ENCODE peak calls at places on chromosomes 13 and 19, in seven cellular contexts. One of them, this sample, is unnamed.

GRCh38 chr13:100887729-100888151 is 213.1 kb upstream of the TMTC4 start:
- DNase-seq in CD8-positive, alpha-beta T cell: no peak
- DNase-seq in CD4-positive, alpha-beta memory T cell: no peak
- DNase-seq in GM20000: no peak
- DNase-seq in epithelial cell of prostate: no peak
- DNase-seq in T-helper 17 cell: no peak
- DNase-seq in activated gamma-delta T cell: no peak
- DNase-seq in this sample: peak

GRCh38 chr19:17471410-17472125 is 1.2 kb downstream of the SLC27A1 start:
- DNase-seq in CD4-positive, alpha-beta memory T cell: no peak
- DNase-seq in CD8-positive, alpha-beta T cell: no peak
- DNase-seq in activated gamma-delta T cell: no peak
- DNase-seq in GM20000: no peak
- DNase-seq in epithelial cell of prostate: no peak
- DNase-seq in T-helper 17 cell: no peak
- DNase-seq in this sample: no peak

GRCh38 chr19:30341646-30342201 is 30.5 kb upstream of the ZNF536 start:
- DNase-seq in GM20000: no peak
- DNase-seq in T-helper 17 cell: no peak
- DNase-seq in CD8-positive, alpha-beta T cell: no peak
- DNase-seq in CD4-positive, alpha-beta memory T cell: no peak
- DNase-seq in epithelial cell of prostate: no peak
- DNase-seq in activated gamma-delta T cell: no peak
- DNase-seq in this sample: no peak

GRCh38 chr19:39307233-39307821 is 11.1 kb downstream of the IFNL1 start:
- DNase-seq in T-helper 17 cell: no peak
- DNase-seq in activated gamma-delta T cell: no peak
- DNase-seq in epithelial cell of prostate: no peak
- DNase-seq in GM20000: no peak
- DNase-seq in CD4-positive, alpha-beta memory T cell: no peak
- DNase-seq in CD8-positive, alpha-beta T cell: no peak
- DNase-seq in this sample: no peak

GRCh38 chr19:49861541-49862410 is 5.6 kb downstream of the PNKP start:
- DNase-seq in CD8-positive, alpha-beta T cell: no peak
- DNase-seq in activated gamma-delta T cell: no peak
- DNase-seq in CD4-positive, alpha-beta memory T cell: no peak
- DNase-seq in T-helper 17 cell: no peak
- DNase-seq in GM20000: no peak
- DNase-seq in epithelial cell of prostate: no peak
- DNase-seq in this sample: no peak

GRCh38 chr19:46710687-46711086 is 6.2 kb downstream of the PRKD2 start:
- DNase-seq in T-helper 17 cell: no peak
- DNase-seq in activated gamma-delta T cell: no peak
- DNase-seq in epithelial cell of prostate: no peak
- DNase-seq in CD8-positive, alpha-beta T cell: no peak
- DNase-seq in GM20000: no peak
- DNase-seq in CD4-positive, alpha-beta memory T cell: no peak
- DNase-seq in this sample: no peak

GRCh38 chr19:49441210-49441959 is at the start of gene SLC17A7:
- DNase-seq in GM20000: peak
- DNase-seq in T-helper 17 cell: no peak
- DNase-seq in activated gamma-delta T cell: peak
- DNase-seq in epithelial cell of prostate: no peak
- DNase-seq in CD8-positive, alpha-beta T cell: no peak
- DNase-seq in CD4-positive, alpha-beta memory T cell: no peak
- DNase-seq in this sample: peak

GRCh38 chr13:105702441-105702840 is 833.0 kb downstream of the EFNB2 start:
- DNase-seq in CD8-positive, alpha-beta T cell: no peak
- DNase-seq in epithelial cell of prostate: no peak
- DNase-seq in GM20000: no peak
- DNase-seq in activated gamma-delta T cell: no peak
- DNase-seq in CD4-positive, alpha-beta memory T cell: no peak
- DNase-seq in T-helper 17 cell: no peak
- DNase-seq in this sample: no peak

GRCh38 chr19:12938536-12939291 is at the start of gene CALR:
- DNase-seq in T-helper 17 cell: no peak
- DNase-seq in CD4-positive, alpha-beta memory T cell: peak
- DNase-seq in GM20000: no peak
- DNase-seq in CD8-positive, alpha-beta T cell: no peak
- DNase-seq in epithelial cell of prostate: no peak
- DNase-seq in activated gamma-delta T cell: no peak
- DNase-seq in this sample: no peak

GRCh38 chr13:48842316-48842715 is 133.4 kb upstream of the FNDC3A start:
- DNase-seq in GM20000: no peak
- DNase-seq in CD4-positive, alpha-beta memory T cell: no peak
- DNase-seq in epithelial cell of prostate: no peak
- DNase-seq in activated gamma-delta T cell: no peak
- DNase-seq in CD8-positive, alpha-beta T cell: no peak
- DNase-seq in T-helper 17 cell: no peak
- DNase-seq in this sample: no peak

GRCh38 chr19:38952395-38953165 is 21.8 kb downstream of the MRPS12 start:
- DNase-seq in epithelial cell of prostate: no peak
- DNase-seq in GM20000: peak
- DNase-seq in CD8-positive, alpha-beta T cell: no peak
- DNase-seq in T-helper 17 cell: no peak
- DNase-seq in activated gamma-delta T cell: no peak
- DNase-seq in CD4-positive, alpha-beta memory T cell: peak
- DNase-seq in this sample: peak

GRCh38 chr13:98741741-98742435 is 10.6 kb downstream of the SLC15A1 start:
- DNase-seq in epithelial cell of prostate: no peak
- DNase-seq in activated gamma-delta T cell: no peak
- DNase-seq in CD4-positive, alpha-beta memory T cell: no peak
- DNase-seq in T-helper 17 cell: no peak
- DNase-seq in GM20000: no peak
- DNase-seq in CD8-positive, alpha-beta T cell: no peak
- DNase-seq in this sample: peak

GRCh38 chr19:8306235-8307054 is 1.7 kb downstream of the CD320 start:
- DNase-seq in epithelial cell of prostate: no peak
- DNase-seq in T-helper 17 cell: peak
- DNase-seq in CD8-positive, alpha-beta T cell: no peak
- DNase-seq in GM20000: no peak
- DNase-seq in activated gamma-delta T cell: no peak
- DNase-seq in CD4-positive, alpha-beta memory T cell: no peak
- DNase-seq in this sample: no peak

This sample was measured in SK-MEL-5.